ENCODE peak calls at places on chromosomes 5 and 9, in four cellular contexts. H is SK-N-SH, O is fibroblast of mammary gland, L is body of pancreas. J is an unnamed sample.

GRCh38 chr5:45279109-45279508 is 417.1 kb downstream of the HCN1 start:
- DNase-seq in O (no peak), L (no peak), H (no peak), J (no peak)

GRCh38 chr9:23621166-23621565 is 204.9 kb downstream of the ELAVL2 start:
- DNase-seq in H (no peak), L (no peak), O (peak; percentile 0), J (no peak)

GRCh38 chr5:155554500-155554899 is 540.9 kb downstream of the KIF4B start:
- DNase-seq in H (no peak), L (no peak), O (no peak), J (no peak)

GRCh38 chr9:124366476-124367220 is 48.6 kb downstream of the PSMB7 start:
- DNase-seq in L (no peak), O (peak; percentile 73), H (no peak), J (no peak)

GRCh38 chr5:169350759-169351240 is 49.9 kb upstream of the SLIT3 start:
- DNase-seq in H (peak; percentile 35), L (no peak), O (peak; percentile 99), J (no peak)

GRCh38 chr9:93361995-93362394 is 89.5 kb upstream of the FAM120A start:
- DNase-seq in L (no peak), H (no peak), O (no peak), J (no peak)

GRCh38 chr5:137666109-137666850 is 69.6 kb downstream of the KLHL3 start:
- DNase-seq in O (peak; percentile 21), H (no peak), L (peak; percentile 20), J (no peak)

GRCh38 chr5:178490935-178491632 is 99.1 kb downstream of the COL23A1 start:
- DNase-seq in L (no peak), O (no peak), H (no peak), J (no peak)

GRCh38 chr5:180323929-180324632 is 29.1 kb downstream of the GFPT2 start:
- DNase-seq in O (peak; percentile 79), H (no peak), L (no peak), J (no peak)

GRCh38 chr5:64789457-64789856 is 20.7 kb downstream of the CWC27 start:
- DNase-seq in O (peak; percentile 69), L (no peak), H (no peak), J (no peak)

GRCh38 chr9:16727452-16728127 is 142.9 kb downstream of the BNC2 start:
- DNase-seq in L (no peak), O (peak; percentile 63), H (no peak), J (no peak)

GRCh38 chr9:74940600-74940999 is 12.1 kb downstream of the C9orf40 start:
- DNase-seq in O (peak; percentile 1), H (no peak), L (no peak), J (peak; percentile 64)

GRCh38 chr9:138083873-138084272 is 206.3 kb downstream of the CACNA1B start:
- DNase-seq in L (no peak), O (no peak), H (peak; percentile 4), J (no peak)

GRCh38 chr9:110911659-110912473 is 126.4 kb downstream of the LPAR1 start:
- DNase-seq in L (no peak), H (no peak), O (peak; percentile 84), J (no peak)

GRCh38 chr9:75185585-75186170 is 97.4 kb downstream of the OSTF1 start:
- DNase-seq in H (no peak), L (peak; percentile 46), O (peak; percentile 32), J (no peak)

GRCh38 chr5:2298746-2299145 is 416.0 kb upstream of the IRX4 start:
- DNase-seq in L (no peak), O (no peak), H (no peak), J (no peak)

GRCh38 chr9:1723616-1724015 is 291.5 kb upstream of the SMARCA2 start:
- DNase-seq in H (no peak), L (no peak), O (no peak), J (no peak)

GRCh38 chr9:123614503-123615258 is 258.7 kb downstream of the CRB2 start:
- DNase-seq in O (no peak), H (no peak), L (no peak), J (no peak)

GRCh38 chr9:32968101-32969011 is 33.1 kb downstream of the APTX start:
- DNase-seq in H (peak; percentile 51), L (peak; percentile 69), O (peak; percentile 51), J (no peak)

GRCh38 chr5:172113036-172113435 is 75.0 kb downstream of the STK10 start:
- DNase-seq in L (no peak), O (no peak), H (no peak), J (no peak)

GRCh38 chr5:95027151-95027721 is 257.7 kb downstream of the MCTP1 start:
- DNase-seq in O (no peak), L (no peak), H (no peak), J (no peak)

GRCh38 chr5:58582411-58583393 is at the start of gene RAB3C:
- DNase-seq in H (peak; percentile 89), O (peak; percentile 87), L (peak; percentile 94), J (peak; percentile 85)

GRCh38 chr9:27496134-27496504 is 28.0 kb upstream of the IFNK start:
- DNase-seq in H (no peak), L (no peak), O (no peak), J (no peak)

GRCh38 chr5:89346573-89346972 is 463.6 kb upstream of the MEF2C start:
- DNase-seq in O (peak; percentile 19), H (no peak), L (no peak), J (no peak)

GRCh38 chr5:109655841-109656240 is 33.9 kb upstream of the MAN2A1 start:
- DNase-seq in O (no peak), H (no peak), L (no peak), J (no peak)

GRCh38 chr5:172010278-172010677 is 3.8 kb upstream of the FBXW11 start:
- DNase-seq in L (no peak), H (no peak), O (peak; percentile 26), J (no peak)

GRCh38 chr5:142034994-142035393 is 22.2 kb upstream of the GNPDA1 start:
- DNase-seq in H (no peak), O (no peak), L (no peak), J (no peak)

GRCh38 chr5:60763061-60763460 is 63.1 kb upstream of the DEPDC1B start:
- DNase-seq in H (no peak), L (no peak), O (no peak), J (no peak)

GRCh38 chr5:113213551-113213971 is 221.2 kb downstream of the TSSK1B start:
- DNase-seq in L (no peak), H (no peak), O (no peak), J (no peak)

GRCh38 chr5:116862632-116863455 is 288.2 kb upstream of the SEMA6A start:
- DNase-seq in O (no peak), H (no peak), L (no peak), J (no peak)

GRCh38 chr9:27655454-27655853 is 82.2 kb upstream of the C9orf72 start:
- DNase-seq in O (no peak), L (no peak), H (no peak), J (no peak)

GRCh38 chr5:179860301-179860700 is 1.7 kb upstream of the MRNIP start:
- DNase-seq in H (no peak), L (no peak), O (no peak), J (no peak)

GRCh38 chr9:94996638-94997037 is 270.1 kb downstream of the AOPEP start:
- DNase-seq in H (no peak), O (no peak), L (no peak), J (no peak)

GRCh38 chr5:52893105-52893504 is 96.0 kb upstream of the ITGA2 start:
- DNase-seq in H (no peak), O (peak; percentile 84), L (no peak), J (no peak)

GRCh38 chr9:31839273-31839672 is 545.2 kb upstream of the ACO1 start:
- DNase-seq in H (no peak), L (no peak), O (no peak), J (peak; percentile 8)

DNA sequence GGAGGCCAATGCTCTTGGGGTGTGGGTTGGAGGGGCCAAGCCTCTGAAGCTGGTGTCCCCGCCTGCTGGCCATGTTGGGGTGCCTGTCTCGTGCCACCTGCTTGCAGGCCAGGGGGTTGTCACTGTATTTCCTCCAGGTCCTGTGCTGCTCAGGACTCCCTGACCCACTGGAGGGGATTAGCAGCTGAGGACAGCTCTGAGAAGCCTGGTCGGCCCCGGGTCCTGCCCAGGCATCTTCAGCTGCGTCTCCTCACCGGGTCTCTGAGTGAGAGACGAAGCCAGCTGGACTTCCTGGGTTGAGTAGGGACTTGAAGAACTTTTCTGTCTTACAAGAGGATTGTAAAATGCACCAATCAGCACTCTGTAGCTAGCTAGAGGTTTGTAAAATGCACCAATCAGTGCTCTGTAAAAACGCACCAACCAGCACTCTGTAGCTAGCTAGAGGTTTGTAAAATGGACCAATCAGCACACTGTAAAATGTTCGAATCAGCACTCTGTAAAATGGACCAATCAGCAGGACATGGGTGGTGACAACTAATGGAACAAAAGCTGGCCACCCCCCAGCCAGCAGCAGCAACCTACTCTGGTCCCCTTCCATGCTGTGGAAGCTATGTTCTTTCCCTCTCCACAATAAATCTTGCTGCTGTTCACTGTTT is 20.6 kb upstream of the SLC9A3 start:
- DNase-seq in O (no peak), L (no peak), H (no peak), J (no peak)
- H3K4me3 ChIP-seq in O (no peak overlapping the region), L (no peak overlapping the region), H (no peak overlapping the region), J (no peak overlapping the region)

DNA sequence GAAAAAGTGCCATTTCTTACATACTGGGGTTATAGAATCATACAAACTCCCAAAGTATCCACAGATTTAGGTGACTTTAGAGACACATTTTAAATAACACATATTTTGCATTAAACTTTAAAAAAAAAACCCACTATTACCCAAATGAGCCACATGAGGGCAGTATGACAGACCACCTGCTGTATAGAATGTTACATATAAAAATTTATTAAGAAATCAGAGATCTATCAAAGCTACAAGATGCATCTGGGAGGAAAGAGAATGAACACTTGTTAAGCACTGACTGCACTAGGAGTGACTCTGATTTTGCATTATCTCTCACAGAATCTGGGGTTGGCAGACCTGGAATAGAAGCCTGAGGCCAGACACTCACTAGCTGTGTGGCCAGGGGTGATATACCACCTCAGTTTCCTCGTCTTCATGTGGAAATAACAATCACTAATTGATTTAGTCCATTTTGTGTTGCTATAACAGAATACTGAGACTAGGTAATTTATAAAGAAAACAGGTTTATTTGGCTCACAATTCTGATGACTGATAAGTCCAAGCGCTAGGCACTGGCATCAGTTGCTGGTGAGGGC is 98.4 kb downstream of the ARSB start:
- DNase-seq in O (peak; percentile 33), H (peak; percentile 22), L (no peak), J (no peak)
- TF ChIP-seq CTCF in O (peak; percentile 68), H (peak; percentile 81), L (peak; percentile 36), J (peak; percentile 34)

GRCh38 chr5:57416246-57416996 is 66.2 kb downstream of the ACTBL2 start:
- DNase-seq in H (peak; percentile 74), L (no peak), O (peak; percentile 94), J (no peak)
- H3K4me3 ChIP-seq in H (no peak overlapping the region), L (no peak overlapping the region), O (no peak overlapping the region), J (no peak overlapping the region)

DNA sequence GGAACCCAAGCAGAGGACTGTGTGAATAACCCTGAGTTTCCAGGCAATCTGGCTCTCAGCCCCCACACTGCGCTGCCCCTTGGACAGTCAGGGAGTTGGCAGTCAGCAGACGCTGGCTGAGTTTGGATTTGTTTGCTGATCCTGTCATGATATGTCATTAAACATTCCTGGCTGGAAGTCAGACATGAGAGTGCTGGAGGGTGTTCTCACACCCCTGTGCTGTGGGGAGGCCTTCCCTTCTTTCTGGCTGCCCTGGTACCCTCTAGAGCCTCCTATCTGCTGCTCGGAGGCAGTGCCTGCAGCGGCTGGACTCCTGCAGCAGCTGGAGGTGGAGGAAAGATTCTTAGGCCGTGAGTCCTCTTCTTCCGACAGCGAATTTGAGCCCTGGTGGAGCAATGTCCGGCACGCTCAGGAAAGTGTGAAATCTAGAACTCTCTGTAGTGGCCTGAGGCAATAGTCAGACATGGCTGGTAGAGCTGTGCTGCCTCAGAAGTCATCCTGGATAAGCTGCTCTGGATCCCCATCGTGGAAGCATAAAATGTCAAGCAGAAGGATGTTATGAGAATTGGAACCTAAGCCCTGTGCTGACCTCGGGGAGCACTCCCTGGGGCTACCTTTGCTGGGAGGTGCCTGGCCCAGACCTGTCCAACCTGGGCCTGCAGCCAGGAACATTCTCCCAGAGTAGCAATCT is 72.0 kb downstream of the PDE8B start:
- DNase-seq in O (peak; percentile 60), L (no peak), H (peak; percentile 29), J (peak; percentile 54)
- TF ChIP-seq CTCF in O (peak; percentile 37), L (no peak), H (no peak), J (peak; percentile 11)

GRCh38 chr5:119328753-119329602 is 26.8 kb upstream of the TNFAIP8 start:
- DNase-seq in L (no peak), O (peak; percentile 46), H (no peak), J (peak; percentile 84)
- H3K4me3 ChIP-seq in L (no peak overlapping the region), O (no peak overlapping the region), H (no peak overlapping the region), J (no peak overlapping the region)

J was measured in LNCaP clone FGC.